ENCODE peak calls at places on chromosome 10, in seven cellular contexts. Q, R, K, V, M, D and H are unnamed samples. For H3K9me3, the result is how much of the 10 kb centered on the place peaks cover.

GRCh38 chr10:130160775-130161174 is 24.6 kb downstream of the GLRX3 start:
- DNase-seq in M (peak), V (no peak), Q (no peak), D (no peak), R (no peak), K (no peak), H (no peak)

GRCh38 chr10:99777918-99778716 is 4.3 kb upstream of the ABCC2 start:
- DNase-seq in D (no peak), R (no peak), K (no peak), V (no peak), M (no peak), Q (no peak), H (no peak)

GRCh38 chr10:94983555-94983954 is 45.1 kb downstream of the CYP2C9 start:
- DNase-seq in M (no peak), V (no peak), K (no peak), R (no peak), D (no peak), Q (no peak), H (no peak)

GRCh38 chr10:124474502-124475070 is 13.0 kb downstream of the LHPP start:
- DNase-seq in M (no peak), Q (no peak), D (no peak), K (no peak), R (no peak), V (no peak), H (no peak)

GRCh38 chr10:57982091-57982490 is 285.6 kb downstream of the IPMK start:
- DNase-seq in Q (no peak), M (no peak), V (no peak), K (no peak), R (no peak), D (no peak), H (no peak)

GRCh38 chr10:30985552-30985951 is 46.1 kb downstream of the ZNF438 start:
- DNase-seq in M (peak), Q (no peak), K (no peak), V (no peak), R (no peak), D (no peak), H (no peak)

GRCh38 chr10:106571216-106571954 is 593.1 kb downstream of the SORCS1 start:
- DNase-seq in K (no peak), D (no peak), M (peak), V (no peak), Q (no peak), R (no peak), H (no peak)

GRCh38 chr10:132447446-132448247 is 50.6 kb downstream of the PWWP2B start:
- DNase-seq in D (no peak), M (peak), V (peak), K (no peak), Q (no peak), R (peak), H (peak)

GRCh38 chr10:84156768-84157167 is 16.8 kb upstream of the GPR15LG start:
- DNase-seq in V (no peak), D (no peak), K (no peak), Q (no peak), R (no peak), M (peak), H (no peak)

GRCh38 chr10:17873946-17874345 is 64.8 kb downstream of the MRC1 start:
- DNase-seq in R (no peak), K (no peak), D (no peak), V (no peak), Q (no peak), M (no peak), H (no peak)

GRCh38 chr10:75954486-75954885 is 523.1 kb downstream of the LRMDA start:
- DNase-seq in V (no peak), Q (no peak), R (no peak), K (no peak), M (no peak), D (no peak), H (no peak)

GRCh38 chr10:85575441-85575840 is 791.2 kb downstream of the GRID1 start:
- DNase-seq in M (no peak), R (no peak), Q (no peak), D (no peak), V (no peak), K (no peak), H (no peak)

GRCh38 chr10:96073722-96074121 is 30.3 kb downstream of the CCNJ start:
- DNase-seq in K (no peak), Q (no peak), R (no peak), V (no peak), D (no peak), M (peak), H (no peak)

GRCh38 chr10:184911-185310 is 49.7 kb downstream of the ZMYND11 start:
- DNase-seq in R (no peak), M (peak), K (no peak), Q (no peak), V (no peak), D (no peak), H (no peak)

GRCh38 chr10:88062385-88062784 is 199.0 kb downstream of the PTEN start:
- DNase-seq in D (no peak), V (no peak), Q (no peak), R (no peak), K (no peak), M (peak), H (no peak)

GRCh38 chr10:55410415-55410885 is 609.4 kb upstream of the PCDH15 start:
- DNase-seq in Q (no peak), V (peak), M (peak), R (no peak), K (no peak), D (no peak), H (no peak)

GRCh38 chr10:29305031-29305335 is 16.1 kb downstream of the LYZL1 start:
- DNase-seq in D (no peak), M (no peak), K (no peak), Q (no peak), R (no peak), V (no peak), H (no peak)

GRCh38 chr10:33238643-33239042 is 95.8 kb downstream of the NRP1 start:
- DNase-seq in M (peak), R (no peak), Q (no peak), V (no peak), K (no peak), D (no peak), H (no peak)

GRCh38 chr10:109912335-109913282 is 10.7 kb downstream of the XPNPEP1 start:
- DNase-seq in M (no peak), K (no peak), Q (no peak), D (no peak), R (no peak), V (no peak), H (no peak)

GRCh38 chr10:7408003-7408493 is 2.8 kb downstream of the SFMBT2 start:
- DNase-seq in M (peak), R (no peak), V (peak), Q (peak), K (peak), D (no peak), H (no peak)

GRCh38 chr10:104688251-104688650 is 47.2 kb downstream of the SORCS3 start:
- DNase-seq in Q (no peak), R (no peak), M (no peak), K (no peak), D (no peak), V (no peak), H (no peak)

GRCh38 chr10:80461208-80462183 is 7.4 kb downstream of the TSPAN14 start:
- DNase-seq in D (no peak), V (no peak), R (no peak), Q (peak), K (no peak), M (peak), H (no peak)

GRCh38 chr10:128047991-128048826 is 78.0 kb downstream of the MKI67 start:
- DNase-seq in R (no peak), K (peak), D (no peak), Q (peak), V (no peak), M (peak), H (no peak)

GRCh38 chr10:52818019-52818418 is 45.4 kb upstream of the MBL2 start:
- DNase-seq in V (no peak), K (no peak), M (peak), R (no peak), Q (no peak), D (no peak), H (no peak)

DNA sequence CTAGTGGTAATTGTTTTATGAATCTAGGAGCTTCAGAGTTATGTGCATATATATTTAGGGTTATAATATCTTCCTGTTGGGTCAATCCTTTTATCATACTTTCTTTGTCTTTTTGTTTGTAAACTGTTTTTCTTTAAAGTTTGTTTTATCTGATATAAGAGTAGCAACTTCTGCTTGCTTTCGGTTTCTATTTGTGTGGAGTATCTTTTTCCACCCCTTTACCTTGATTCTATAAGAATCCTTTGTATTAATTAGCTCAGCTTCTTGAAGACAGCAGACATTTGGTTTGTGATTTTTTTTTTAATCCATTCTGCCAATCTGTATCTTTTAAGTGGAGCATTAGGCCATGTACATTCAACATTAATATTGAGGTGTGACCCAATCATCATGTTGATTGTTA is 9.3 kb downstream of the CASP7 start:
- DNase-seq in D (no peak), V (no peak), Q (no peak), R (no peak), M (no peak), K (no peak), H (no peak)
- H3K9me3 ChIP-seq in D (under half), V (under half), Q (under half), R (under half), M (under half), K (under half), H (under half)

GRCh38 chr10:44506386-44506785 is 121.5 kb upstream of the CXCL12 start:
- DNase-seq in D (no peak), V (no peak), Q (no peak), M (no peak), R (no peak), K (no peak), H (no peak)
- H3K9me3 ChIP-seq in D (under half), V (under half), Q (under half), M (under half), R (under half), K (under half), H (under half)

GRCh38 chr10:37821237-37821636 is 36.2 kb downstream of the ZNF248 start:
- DNase-seq in M (no peak), R (no peak), V (no peak), D (no peak), Q (no peak), K (no peak), H (no peak)

GRCh38 chr10:37831495-37832333 is 25.7 kb downstream of the ZNF248 start:
- DNase-seq in K (no peak), D (no peak), Q (no peak), V (no peak), R (no peak), M (no peak), H (no peak)

GRCh38 chr10:37826806-37827205 is 30.6 kb downstream of the ZNF248 start:
- DNase-seq in M (no peak), K (no peak), V (no peak), Q (no peak), R (no peak), D (no peak), H (no peak)
- H3K9me3 ChIP-seq in M (under half), K (under half), V (under half), Q (under half), R (half or more), D (half or more), H (under half)

DNA sequence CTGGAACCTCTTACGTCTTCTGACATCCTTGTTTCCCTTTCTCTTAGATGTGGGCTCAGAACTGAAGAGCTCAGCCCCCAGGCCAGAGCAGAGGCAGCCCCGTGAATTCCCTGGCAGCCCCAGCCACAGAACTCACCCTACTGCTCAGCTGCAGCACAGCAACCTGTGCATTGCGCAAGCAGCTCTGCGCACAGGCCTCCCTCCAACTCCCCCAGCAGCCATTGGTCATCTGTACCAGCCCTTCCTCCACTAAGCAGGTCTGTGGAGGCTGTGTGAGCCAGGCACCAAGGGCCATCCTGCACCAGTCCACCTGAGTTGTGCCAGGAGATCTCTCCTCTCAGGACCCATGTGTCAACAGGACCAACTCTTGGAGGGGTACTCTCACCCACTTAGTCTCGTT is 54.5 kb downstream of the ZNF33B start:
- DNase-seq in D (no peak), M (no peak), Q (no peak), R (no peak), V (no peak), K (no peak), H (no peak)
- H3K9me3 ChIP-seq in D (under half), M (under half), Q (under half), R (half or more), V (under half), K (under half), H (under half)

DNA sequence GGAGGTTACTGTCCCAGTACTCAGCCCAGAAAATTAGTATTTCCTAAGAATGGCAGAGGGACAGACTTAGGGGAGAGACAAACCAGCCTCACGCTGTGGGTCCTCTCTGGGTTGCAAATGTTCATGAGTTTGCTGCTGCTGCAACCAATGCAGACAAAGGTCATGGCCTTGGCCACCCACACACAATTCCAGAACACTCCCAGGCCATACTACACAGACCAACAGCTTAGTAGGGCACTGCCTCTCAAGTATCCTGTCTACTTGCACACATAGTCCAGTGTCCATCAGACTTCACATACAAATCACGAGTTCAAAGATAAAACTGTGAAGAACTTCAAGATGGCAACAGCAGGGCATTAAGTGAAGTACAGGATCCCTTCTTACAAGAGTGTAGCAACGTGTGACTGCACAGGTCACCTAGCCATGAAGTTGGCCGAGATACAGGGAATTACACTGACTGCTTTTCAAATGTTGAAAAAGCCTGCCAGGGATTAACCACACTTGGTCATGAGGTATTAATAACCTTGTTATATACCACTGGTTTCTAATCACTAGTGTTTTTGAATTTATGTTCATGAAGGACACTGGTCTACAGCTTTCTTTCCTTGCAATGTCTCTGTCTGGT is 40.0 kb downstream of the ZNF33B start:
- DNase-seq in V (no peak), D (no peak), M (no peak), Q (no peak), K (no peak), R (no peak), H (no peak)
- H3K9me3 ChIP-seq in V (under half), D (under half), M (under half), Q (under half), K (under half), R (under half), H (under half)

GRCh38 chr10:20355011-20355410 is 538.8 kb downstream of the PLXDC2 start:
- DNase-seq in Q (no peak), K (no peak), M (no peak), R (no peak), V (no peak), D (no peak), H (no peak)

GRCh38 chr10:20350509-20350908 is 534.3 kb downstream of the PLXDC2 start:
- DNase-seq in Q (no peak), V (no peak), D (no peak), M (no peak), K (no peak), R (no peak), H (no peak)

DNA sequence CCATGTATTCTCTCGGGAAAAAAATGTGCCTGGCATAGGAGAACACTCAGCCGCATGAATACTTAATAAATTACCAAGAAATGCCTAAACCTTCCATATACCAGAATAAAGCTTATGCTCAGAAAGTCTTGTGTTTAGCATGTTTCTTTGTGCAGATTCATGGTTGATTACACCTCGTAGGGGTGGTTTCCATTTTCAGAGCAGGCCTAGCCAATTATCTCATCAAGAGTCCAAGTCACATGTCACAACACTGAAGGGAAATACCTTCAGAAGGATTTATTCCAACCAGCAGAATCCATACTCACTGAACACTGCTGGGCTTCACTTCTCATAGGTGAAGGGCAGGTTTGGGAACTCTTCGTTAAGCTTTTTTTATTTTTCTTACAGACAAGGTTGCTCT is 539.7 kb downstream of the PLXDC2 start:
- DNase-seq in K (no peak), V (no peak), Q (no peak), M (no peak), D (no peak), R (no peak), H (no peak)
- H3K9me3 ChIP-seq in K (under half), V (under half), Q (under half), M (under half), D (under half), R (under half), H (under half)